ENCODE peak calls at places on chromosomes 1 and 21, in six cellular contexts. Q is left ventricle myocardium inferior, U is MM.1S, V is pancreas, S is tibial artery, Z is GM23338. R is an unnamed sample. For H3K4me1, the result is how much of the 10 kb centered on the place peaks cover.

GRCh38 chr1:94274561-94274960 is 37.2 kb upstream of the ARHGAP29 start:
- DNase-seq in Q (no peak), U (no peak), V (no peak), S (no peak), Z (no peak), R (no peak)

GRCh38 chr1:33501309-33501708 is 28.9 kb downstream of the ZSCAN20 start:
- DNase-seq in Q (no peak), U (no peak), V (no peak), S (no peak), Z (no peak), R (no peak)

GRCh38 chr1:8536521-8536920 is 218.6 kb downstream of the SLC45A1 start:
- DNase-seq in Q (no peak), U (no peak), V (no peak), S (no peak), Z (no peak), R (no peak)

GRCh38 chr1:26285366-26286063 is 5.6 kb downstream of the SH3BGRL3 start:
- DNase-seq in Q (no peak), U (no peak), V (no peak), S (no peak), Z (peak), R (no peak)

GRCh38 chr1:213260322-213261075 is 209.5 kb downstream of the RPS6KC1 start:
- DNase-seq in Q (no peak), U (no peak), V (no peak), S (no peak), Z (peak), R (no peak)

GRCh38 chr1:217805792-217806191 is 174.6 kb downstream of the SPATA17 start:
- DNase-seq in Q (no peak), U (no peak), V (no peak), S (no peak), Z (no peak), R (no peak)

GRCh38 chr21:29581393-29581792 is 282.7 kb downstream of the BACH1 start:
- DNase-seq in Q (no peak), U (no peak), V (no peak), S (no peak), Z (no peak), R (no peak)

GRCh38 chr1:207868252-207868768 is 42.6 kb downstream of the CD34 start:
- DNase-seq in Q (peak), U (peak), V (peak), S (peak), Z (peak), R (no peak)

GRCh38 chr1:116820362-116820761 is 66.1 kb downstream of the CD2 start:
- DNase-seq in Q (peak), U (no peak), V (peak), S (no peak), Z (no peak), R (peak)

GRCh38 chr1:13228343-13228781 is 2.4 kb upstream of the PRAMEF18 start:
- DNase-seq in Q (no peak), U (peak), V (no peak), S (no peak), Z (peak), R (no peak)

GRCh38 chr1:205528887-205529825 is 24.7 kb downstream of the CDK18 start:
- DNase-seq in Q (peak), U (peak), V (peak), S (peak), Z (peak), R (no peak)

GRCh38 chr1:172826096-172826741 is 167.3 kb downstream of the FASLG start:
- DNase-seq in Q (no peak), U (peak), V (no peak), S (peak), Z (peak), R (peak)

GRCh38 chr1:204338359-204338758 is 21.4 kb downstream of the PLEKHA6 start:
- DNase-seq in Q (no peak), U (no peak), V (no peak), S (no peak), Z (no peak), R (no peak)

GRCh38 chr1:63319069-63320023 is 3.0 kb upstream of the FOXD3 start:
- DNase-seq in Q (no peak), U (no peak), V (no peak), S (no peak), Z (peak), R (no peak)

GRCh38 chr1:113452921-113453770 is 62.8 kb downstream of the MAGI3 start:
- DNase-seq in Q (no peak), U (peak), V (no peak), S (no peak), Z (peak), R (peak)

GRCh38 chr1:74485622-74486021 is 26.8 kb downstream of the LRRC53 start:
- DNase-seq in Q (no peak), U (no peak), V (no peak), S (no peak), Z (no peak), R (no peak)

GRCh38 chr1:56197946-56198345 is 381.4 kb downstream of the PLPP3 start:
- DNase-seq in Q (no peak), U (no peak), V (no peak), S (no peak), Z (no peak), R (peak)

GRCh38 chr1:230834292-230834691 is 34.0 kb downstream of the C1orf198 start:
- DNase-seq in Q (no peak), U (no peak), V (no peak), S (no peak), Z (no peak), R (no peak)

GRCh38 chr1:151540982-151541377 is 871 bp downstream of the TUFT1 start:
- DNase-seq in Q (no peak), U (peak), V (peak), S (no peak), Z (peak), R (no peak)

GRCh38 chr1:214281902-214282695 is 1.1 kb downstream of the SMYD2 start:
- DNase-seq in Q (no peak), U (peak), V (no peak), S (peak), Z (no peak), R (peak)

GRCh38 chr1:23111600-23112535 is 56.8 kb downstream of the LUZP1 start:
- DNase-seq in Q (no peak), U (no peak), V (no peak), S (no peak), Z (no peak), R (no peak)

GRCh38 chr21:17763286-17764037 is 55.7 kb downstream of the C21orf91 start:
- DNase-seq in Q (no peak), U (no peak), V (no peak), S (no peak), Z (no peak), R (peak)

GRCh38 chr1:203135636-203136305 is 8.2 kb downstream of the ADORA1 start:
- DNase-seq in Q (no peak), U (no peak), V (no peak), S (no peak), Z (no peak), R (no peak)

GRCh38 chr1:66396212-66396890 is 137.6 kb upstream of the SGIP1 start:
- DNase-seq in Q (no peak), U (no peak), V (no peak), S (no peak), Z (no peak), R (no peak)
- H3K27ac ChIP-seq in Q (no peak), U (no peak), V (peak), S (no peak), Z (no peak), R (no peak)

DNA sequence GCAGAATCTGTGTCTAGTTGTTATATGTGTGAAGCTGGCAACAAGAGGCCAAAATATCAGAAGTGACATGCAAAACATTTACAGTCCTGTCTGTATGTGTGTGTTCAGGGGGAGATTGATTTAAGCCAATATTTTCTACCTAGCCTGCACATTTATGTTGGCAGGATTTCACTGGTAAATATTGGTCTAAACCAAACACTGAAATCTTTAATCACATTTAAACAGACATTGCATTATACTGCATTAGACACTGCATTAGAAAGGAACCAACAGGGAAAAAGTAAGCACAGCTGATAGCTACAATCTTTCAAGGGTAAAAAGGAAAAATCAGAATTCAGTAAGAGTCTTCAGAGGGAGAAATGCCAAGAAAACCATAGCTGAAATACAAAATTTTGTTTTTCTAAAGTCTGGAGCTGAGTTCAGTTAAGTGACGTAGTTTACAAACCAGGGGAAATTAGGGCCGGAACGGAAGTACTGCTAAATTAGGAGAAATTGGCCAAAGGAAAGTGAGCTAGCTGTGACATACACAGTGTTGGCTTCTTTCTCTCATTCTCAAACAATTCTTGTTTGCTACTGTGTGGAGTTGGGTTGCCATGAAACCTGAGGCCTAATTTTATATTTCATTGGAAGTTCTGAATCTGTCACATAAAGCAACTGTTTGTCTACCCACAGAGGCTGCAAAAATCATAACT is 217.3 kb upstream of the SGIP1 start:
- DNase-seq in Q (no peak), U (no peak), V (no peak), S (no peak), Z (no peak), R (no peak)
- H3K4me1 ChIP-seq in Q (under half), U (under half), V (under half), S (under half), Z (under half), R (under half)

DNA sequence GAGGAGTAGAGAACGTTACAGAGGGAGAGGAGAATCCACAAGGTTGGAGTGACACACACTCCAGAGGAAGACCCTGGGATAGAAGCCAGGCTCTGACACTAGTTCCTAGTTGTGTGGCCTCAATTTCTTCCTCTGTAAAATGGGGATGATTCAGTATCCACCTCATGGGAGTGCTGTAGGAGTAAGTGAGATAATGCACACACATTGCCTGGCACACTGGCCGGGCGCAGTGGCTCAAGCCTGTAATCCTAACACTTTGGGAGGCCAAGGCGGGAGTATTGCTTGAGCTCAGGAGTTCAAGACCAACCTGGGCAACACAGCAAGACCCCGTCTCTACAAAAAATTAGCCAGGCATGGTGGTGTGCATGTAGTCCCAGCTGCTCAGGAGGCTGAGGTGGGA is 8.9 kb downstream of the KIF17 start:
- DNase-seq in Q (no peak), U (no peak), V (no peak), S (no peak), Z (no peak), R (no peak)
- TF ChIP-seq CTCF in Q (no peak), U (no peak), V (no peak), S (no peak), Z (no peak), R (no peak)

DNA sequence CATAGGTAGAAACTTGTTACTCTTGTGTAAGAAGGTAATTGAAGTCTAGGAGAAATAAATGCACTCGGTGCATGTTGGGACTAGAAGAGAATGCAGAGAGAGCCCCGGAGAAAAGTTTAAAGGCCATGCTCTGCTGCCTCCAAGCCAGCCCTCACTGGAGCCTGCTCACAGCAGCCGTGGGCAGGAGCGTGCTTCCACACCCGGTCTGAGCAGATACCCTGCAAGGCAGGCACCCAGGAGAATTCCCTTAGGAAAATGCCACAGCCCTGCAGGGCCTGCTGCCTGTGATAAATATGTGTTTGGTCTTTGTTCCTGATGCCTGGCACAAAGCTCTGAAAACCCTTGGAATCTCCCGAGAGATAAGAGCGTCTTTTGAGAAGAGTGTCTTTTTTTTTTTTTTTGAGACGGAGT is 22.8 kb downstream of the C2CD2 start:
- DNase-seq in Q (no peak), U (no peak), V (no peak), S (no peak), Z (no peak), R (peak)
- H3K27ac ChIP-seq in Q (no peak), U (no peak), V (no peak), S (peak), Z (no peak), R (peak)

R was measured in foreskin keratinocyte.